ENCODE peak calls at places on chromosome 5, in seven cellular contexts. A, L, V, Y, M, S and O are unnamed samples. For H3K4me1, the result is how much of the 10 kb centered on the place peaks cover.

GRCh38 chr5:32542216-32543059 is 42.9 kb upstream of the SUB1 start:
- DNase-seq in A (peak), L (no peak), V (no peak), Y (no peak), M (no peak), S (no peak), O (no peak)

GRCh38 chr5:16169550-16169949 is 10.0 kb downstream of the MARCHF11 start:
- DNase-seq in A (no peak), L (no peak), V (no peak), Y (no peak), M (no peak), S (no peak), O (no peak)

GRCh38 chr5:156934450-156935211 is 28.4 kb downstream of the TIMD4 start:
- DNase-seq in A (no peak), L (no peak), V (peak), Y (no peak), M (peak), S (peak), O (peak)

GRCh38 chr5:63916786-63917185 is 45.5 kb downstream of the HTR1A start:
- DNase-seq in A (peak), L (no peak), V (no peak), Y (no peak), M (no peak), S (no peak), O (no peak)

GRCh38 chr5:79285833-79286232 is 49.9 kb downstream of the JMY start:
- DNase-seq in A (no peak), L (no peak), V (no peak), Y (no peak), M (no peak), S (no peak), O (no peak)

GRCh38 chr5:41877408-41877807 is 7.2 kb upstream of the OXCT1 start:
- DNase-seq in A (no peak), L (no peak), V (no peak), Y (no peak), M (no peak), S (no peak), O (no peak)

GRCh38 chr5:120405291-120405864 is 58.7 kb upstream of the PRR16 start:
- DNase-seq in A (peak), L (no peak), V (no peak), Y (no peak), M (no peak), S (no peak), O (no peak)

GRCh38 chr5:159581502-159582249 is 251.4 kb upstream of the IL12B start:
- DNase-seq in A (peak), L (no peak), V (peak), Y (no peak), M (no peak), S (peak), O (no peak)

GRCh38 chr5:150567031-150567680 is 59.2 kb downstream of the NDST1 start:
- DNase-seq in A (peak), L (no peak), V (no peak), Y (peak), M (no peak), S (no peak), O (no peak)

GRCh38 chr5:128870923-128871322 is 94.4 kb upstream of the SLC27A6 start:
- DNase-seq in A (no peak), L (no peak), V (no peak), Y (no peak), M (no peak), S (no peak), O (no peak)

GRCh38 chr5:156380846-156381245 is 53.9 kb downstream of the SGCD start:
- DNase-seq in A (peak), L (no peak), V (peak), Y (peak), M (no peak), S (no peak), O (no peak)

GRCh38 chr5:124474821-124475220 is 271.6 kb downstream of the ZNF608 start:
- DNase-seq in A (no peak), L (no peak), V (no peak), Y (no peak), M (no peak), S (no peak), O (no peak)

GRCh38 chr5:90902170-90902569 is 343.6 kb downstream of the ADGRV1 start:
- DNase-seq in A (no peak), L (no peak), V (no peak), Y (no peak), M (no peak), S (no peak), O (no peak)

GRCh38 chr5:40685191-40685590 is 5.5 kb downstream of the PTGER4 start:
- DNase-seq in A (no peak), L (no peak), V (no peak), Y (no peak), M (no peak), S (no peak), O (no peak)

GRCh38 chr5:40688127-40688756 is 8.5 kb downstream of the PTGER4 start:
- DNase-seq in A (peak), L (peak), V (peak), Y (peak), M (peak), S (peak), O (peak)

GRCh38 chr5:40683351-40683750 is 3.6 kb downstream of the PTGER4 start:
- DNase-seq in A (no peak), L (no peak), V (no peak), Y (no peak), M (no peak), S (no peak), O (no peak)

GRCh38 chr5:40687316-40687715 is 7.6 kb downstream of the PTGER4 start:
- DNase-seq in A (no peak), L (no peak), V (no peak), Y (no peak), M (no peak), S (no peak), O (no peak)

DNA sequence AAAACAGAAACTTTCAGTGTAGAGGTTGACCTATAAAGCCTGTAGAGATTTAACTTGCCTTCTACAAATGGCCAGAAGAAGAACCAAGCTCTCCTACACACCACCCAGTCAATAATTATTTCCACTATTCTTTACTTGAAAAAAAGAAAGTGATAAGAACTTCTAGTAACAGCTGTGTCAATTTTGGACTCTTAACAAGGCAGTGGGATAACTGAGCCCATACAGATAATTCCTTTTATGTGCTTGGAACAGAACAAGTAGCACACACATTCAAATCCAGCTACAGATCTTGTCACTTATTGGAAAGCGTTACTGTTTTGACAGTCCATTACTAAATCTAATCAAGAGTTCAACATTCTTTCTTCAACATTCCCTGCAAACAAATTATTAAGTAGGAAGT is 6.2 kb downstream of the PTGER4 start:
- DNase-seq in A (no peak), L (no peak), V (no peak), Y (no peak), M (no peak), S (no peak), O (no peak)
- H3K4me3 ChIP-seq in A (peak), L (peak), V (no peak), Y (peak), M (no peak), S (no peak), O (no peak)

GRCh38 chr5:83049370-83049863 is 27.8 kb downstream of the TMEM167A start:
- DNase-seq in A (peak), L (no peak), V (no peak), Y (no peak), M (no peak), S (no peak), O (no peak)
- H3K4me1 ChIP-seq in A (under half), L (under half), V (under half), Y (under half), M (under half), S (under half), O (under half)

DNA sequence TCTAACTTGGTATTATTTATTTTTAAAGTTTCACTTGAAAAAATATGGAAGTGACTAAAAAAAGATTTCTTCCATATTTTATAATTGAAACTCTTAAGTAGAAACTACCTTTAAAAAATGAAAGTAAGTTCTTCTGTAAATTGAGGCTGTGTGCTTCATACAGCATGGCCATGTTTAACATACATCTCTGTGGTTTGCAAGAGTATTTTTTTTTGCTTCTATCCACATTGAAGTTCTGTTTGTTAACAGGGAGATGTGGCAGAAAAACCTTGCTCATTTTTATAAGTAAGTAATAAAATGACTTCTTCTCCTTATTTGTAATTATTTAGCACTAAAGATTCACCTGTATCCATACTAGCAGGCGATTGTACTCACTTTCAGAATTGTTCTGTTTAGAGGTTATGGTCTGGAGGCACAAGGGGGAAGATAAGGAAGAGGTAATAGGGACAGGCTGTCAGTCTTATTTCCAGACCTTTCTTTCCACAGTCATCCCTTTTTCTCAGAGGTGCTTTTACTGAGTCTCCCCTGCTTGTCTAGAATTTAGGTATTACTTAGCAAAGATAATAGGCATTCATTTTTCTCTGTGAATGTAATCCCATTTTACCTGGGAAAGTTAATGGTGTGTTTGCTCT is 16.0 kb downstream of the FYB1 start:
- DNase-seq in A (no peak), L (no peak), V (no peak), Y (no peak), M (no peak), S (no peak), O (no peak)
- H3K4me3 ChIP-seq in A (no peak), L (no peak), V (no peak), Y (no peak), M (no peak), S (no peak), O (no peak)

GRCh38 chr5:132358760-132359159 is 10.8 kb upstream of the SLC22A5 start:
- DNase-seq in A (no peak), L (no peak), V (no peak), Y (no peak), M (peak), S (no peak), O (no peak)
- H3K4me1 ChIP-seq in A (under half), L (under half), V (under half), Y (under half), M (under half), S (under half), O (under half)

GRCh38 chr5:112626079-112626478 is 111.6 kb upstream of the APC start:
- DNase-seq in A (no peak), L (no peak), V (no peak), Y (no peak), M (no peak), S (no peak), O (no peak)
- H3K4me3 ChIP-seq in A (no peak), L (no peak), V (no peak), Y (no peak), M (no peak), S (no peak), O (no peak)

GRCh38 chr5:179697108-179697507 is 1.7 kb upstream of the CANX start:
- DNase-seq in A (no peak), L (no peak), V (no peak), Y (peak), M (no peak), S (no peak), O (no peak)

GRCh38 chr5:179697993-179698934 is 503 bp upstream of the CANX start:
- DNase-seq in A (peak), L (peak), V (peak), Y (peak), M (peak), S (peak), O (peak)

GRCh38 chr5:179699640-179700298 is 1.0 kb downstream of the CANX start:
- DNase-seq in A (peak), L (no peak), V (peak), Y (no peak), M (peak), S (no peak), O (peak)

GRCh38 chr5:179698935-179699639 is at the start of gene CANX:
- DNase-seq in A (no peak), L (no peak), V (no peak), Y (no peak), M (no peak), S (no peak), O (no peak)

DNA sequence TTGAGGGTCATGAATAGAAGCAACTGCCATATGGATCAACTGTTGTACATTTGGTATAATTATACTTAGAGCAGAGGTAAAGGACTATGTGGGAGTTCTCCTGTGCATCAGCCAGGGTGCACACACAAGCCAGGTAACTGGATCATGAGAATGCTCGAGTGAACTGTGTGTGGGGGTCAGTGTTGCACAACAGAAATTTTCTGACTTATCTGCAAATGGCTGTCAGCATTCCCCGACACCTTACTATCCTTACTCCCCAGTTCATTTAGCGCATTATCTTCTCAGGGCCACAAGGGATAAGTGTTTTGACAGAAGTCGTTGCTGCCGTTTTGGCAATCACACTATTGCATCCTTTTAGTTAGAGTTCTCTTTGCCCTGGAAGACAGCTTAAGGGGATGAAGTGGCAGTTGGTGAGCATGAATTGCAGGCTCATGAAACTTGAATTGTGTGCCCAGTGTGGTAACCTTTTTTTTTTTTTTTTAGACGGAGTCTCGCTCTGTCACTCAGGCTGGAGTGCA is 1.7 kb downstream of the CANX start:
- DNase-seq in A (peak), L (no peak), V (peak), Y (no peak), M (no peak), S (no peak), O (no peak)
- H3K4me1 ChIP-seq in A (under half), L (under half), V (under half), Y (half or more), M (under half), S (under half), O (under half)

GRCh38 chr5:33793836-33794549 is 97.8 kb downstream of the ADAMTS12 start:
- DNase-seq in A (peak), L (no peak), V (no peak), Y (no peak), M (no peak), S (no peak), O (no peak)
- H3K4me3 ChIP-seq in A (no peak), L (no peak), V (no peak), Y (no peak), M (no peak), S (no peak), O (no peak)

DNA sequence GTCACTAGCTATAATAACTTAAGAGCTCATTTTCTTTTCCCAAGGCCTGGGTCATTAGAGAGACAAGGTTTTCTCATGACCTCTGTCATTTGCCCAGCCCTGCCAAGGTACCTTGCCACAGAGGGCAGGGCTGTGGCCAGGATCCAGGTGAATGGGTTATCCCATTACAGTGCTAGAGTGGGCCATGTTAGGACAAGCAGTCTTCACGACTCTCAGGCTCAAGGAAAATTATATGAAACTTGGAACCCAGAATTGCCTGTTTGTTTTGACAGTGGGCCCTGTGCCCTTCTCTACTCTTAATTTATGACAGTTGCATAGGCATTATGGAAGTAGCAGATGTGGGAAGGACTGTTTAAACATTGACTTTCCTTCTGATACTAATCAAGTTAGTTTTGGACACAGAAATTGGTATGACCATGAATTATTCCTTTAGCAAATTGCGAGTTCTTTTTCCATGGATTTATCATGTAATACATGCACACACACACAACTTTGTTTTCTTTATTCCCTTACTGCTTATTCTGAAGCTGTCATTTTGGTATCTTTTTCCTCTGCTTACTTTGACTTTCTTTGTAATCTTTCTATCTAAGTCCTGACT is 41.8 kb downstream of the ITGA2 start:
- DNase-seq in A (no peak), L (no peak), V (no peak), Y (no peak), M (peak), S (no peak), O (no peak)
- H3K4me1 ChIP-seq in A (under half), L (under half), V (under half), Y (under half), M (under half), S (under half), O (under half)

GRCh38 chr5:111735829-111736228 is 21.2 kb downstream of the NREP start:
- DNase-seq in A (peak), L (no peak), V (peak), Y (peak), M (peak), S (peak), O (peak)
- H3K4me3 ChIP-seq in A (no peak), L (no peak), V (no peak), Y (no peak), M (no peak), S (no peak), O (peak)

GRCh38 chr5:65173130-65173525 is 308.6 kb downstream of the ADAMTS6 start:
- DNase-seq in A (peak), L (no peak), V (no peak), Y (no peak), M (no peak), S (no peak), O (no peak)
- H3K4me1 ChIP-seq in A (under half), L (under half), V (under half), Y (under half), M (under half), S (under half), O (under half)